ENCODE peak calls at places on chromosomes 1 and 21, in six cellular contexts. Z is fibroblast of mammary gland, N is body of pancreas, M is pancreas, O is dorsolateral prefrontal cortex, X is skeletal muscle cell. J is an unnamed sample.

GRCh38 chr1:3170566-3171453 is 101.8 kb downstream of the PRDM16 start:
- DNase-seq in Z (no peak), N (peak), M (peak), O (peak), X (no peak), J (no peak)

GRCh38 chr21:45147473-45148315 is 73.3 kb downstream of the ADARB1 start:
- DNase-seq in Z (no peak), N (no peak), M (no peak), O (no peak), X (no peak), J (no peak)

GRCh38 chr1:47935163-47935562 is 62.0 kb downstream of the TRABD2B start:
- DNase-seq in Z (peak), N (no peak), M (no peak), O (no peak), X (no peak), J (no peak)

GRCh38 chr1:29711582-29712274 is 475.4 kb downstream of the PTPRU start:
- DNase-seq in Z (peak), N (no peak), M (no peak), O (no peak), X (no peak), J (no peak)

GRCh38 chr1:111706921-111707320 is 32.3 kb downstream of the INKA2 start:
- DNase-seq in Z (peak), N (no peak), M (no peak), O (no peak), X (no peak), J (no peak)

GRCh38 chr1:67983867-67984266 is 66.6 kb downstream of the DIRAS3 start:
- DNase-seq in Z (no peak), N (no peak), M (no peak), O (no peak), X (no peak), J (no peak)

GRCh38 chr21:28308516-28308915 is 684.2 kb downstream of the LTN1 start:
- DNase-seq in Z (peak), N (no peak), M (no peak), O (no peak), X (no peak), J (no peak)

GRCh38 chr1:72000809-72001208 is 281.5 kb downstream of the NEGR1 start:
- DNase-seq in Z (peak), N (no peak), M (no peak), O (no peak), X (no peak), J (no peak)

GRCh38 chr1:176033879-176034278 is 173.2 kb downstream of the COP1 start:
- DNase-seq in Z (peak), N (no peak), M (no peak), O (no peak), X (peak), J (no peak)

GRCh38 chr1:41102208-41102607 is 80.7 kb upstream of the SLFNL1 start:
- DNase-seq in Z (peak), N (peak), M (peak), O (peak), X (peak), J (no peak)

GRCh38 chr1:15407579-15407978 is 2.1 kb upstream of the EFHD2 start:
- DNase-seq in Z (no peak), N (no peak), M (no peak), O (no peak), X (no peak), J (no peak)

GRCh38 chr1:15410223-15410883 is 665 bp downstream of the EFHD2 start:
- DNase-seq in Z (no peak), N (no peak), M (peak), O (no peak), X (no peak), J (peak)

GRCh38 chr1:15409400-15410222 is at the start of gene EFHD2:
- DNase-seq in Z (peak), N (peak), M (peak), O (no peak), X (no peak), J (peak)

GRCh38 chr1:15406911-15407559 is 2.7 kb upstream of the EFHD2 start:
- DNase-seq in Z (peak), N (no peak), M (no peak), O (no peak), X (peak), J (no peak)

GRCh38 chr1:15408890-15409399 is 743 bp upstream of the EFHD2 start:
- DNase-seq in Z (no peak), N (no peak), M (no peak), O (no peak), X (no peak), J (peak)
- H3K4me3 ChIP-seq in Z (peak), N (no peak), M (peak), O (peak), X (peak), J (peak)

GRCh38 chr1:163824006-163824405 is 502.3 kb downstream of the NUF2 start:
- DNase-seq in Z (peak), N (no peak), M (no peak), O (no peak), X (peak), J (no peak)

GRCh38 chr1:163822933-163823511 is 501.3 kb downstream of the NUF2 start:
- DNase-seq in Z (no peak), N (no peak), M (no peak), O (no peak), X (no peak), J (no peak)

GRCh38 chr1:163821679-163822078 is 499.9 kb downstream of the NUF2 start:
- DNase-seq in Z (no peak), N (no peak), M (no peak), O (no peak), X (no peak), J (no peak)

GRCh38 chr1:163824490-163824889 is 502.7 kb downstream of the NUF2 start:
- DNase-seq in Z (no peak), N (no peak), M (no peak), O (no peak), X (no peak), J (no peak)

GRCh38 chr1:163826500-163826899 is 504.7 kb downstream of the NUF2 start:
- DNase-seq in Z (no peak), N (no peak), M (no peak), O (no peak), X (no peak), J (no peak)
- H3K4me3 ChIP-seq in Z (no peak), N (no peak), M (no peak), O (no peak), X (no peak), J (no peak)

GRCh38 chr21:42199488-42200463 is 19.2 kb upstream of the ABCG1 start:
- DNase-seq in Z (peak), N (peak), M (no peak), O (no peak), X (peak), J (peak)
- H3K4me3 ChIP-seq in Z (no peak), N (no peak), M (no peak), O (no peak), X (no peak), J (no peak)

GRCh38 chr21:26717146-26717739 is 128.0 kb downstream of the ADAMTS1 start:
- DNase-seq in Z (peak), N (no peak), M (no peak), O (no peak), X (no peak), J (peak)
- H3K4me3 ChIP-seq in Z (no peak), N (no peak), M (no peak), O (no peak), X (no peak), J (no peak)

DNA sequence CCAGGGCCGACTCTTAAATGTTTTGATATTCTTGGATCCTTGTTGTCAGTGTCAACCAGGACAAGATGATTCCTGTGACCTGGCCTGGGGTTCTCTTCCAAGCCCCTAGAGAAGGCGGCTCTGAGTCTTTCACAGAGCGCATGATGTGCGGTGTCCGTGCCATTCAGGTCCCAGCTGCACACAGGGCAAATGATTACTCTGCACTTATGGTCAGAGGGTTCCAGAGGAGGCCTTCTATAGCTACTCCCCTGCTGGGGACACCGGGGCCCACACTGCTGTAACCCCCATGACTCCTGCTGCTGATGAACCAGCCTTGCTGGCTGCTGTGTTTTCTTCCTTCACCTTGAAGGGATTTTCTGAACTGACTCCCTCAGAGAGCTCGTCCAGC is 1.4 kb downstream of the PTGFRN start:
- DNase-seq in Z (no peak), N (no peak), M (no peak), O (no peak), X (no peak), J (no peak)
- H3K4me3 ChIP-seq in Z (no peak), N (no peak), M (peak), O (peak), X (peak), J (no peak)

J was measured in Karpas-422.